ENCODE peak calls at places on chromosomes 12 and 14, in five cellular contexts. C is foreskin fibroblast, I is substantia nigra, O is OCI-LY7, U is brain microvascular endothelial cell. Y is an unnamed sample.

GRCh38 chr14:73759183-73759713 is 45.1 kb upstream of the PNMA1 start:
- DNase-seq in U (no peak), C (peak), I (no peak), O (peak), Y (peak)

GRCh38 chr12:50914872-50915484 is 37.4 kb upstream of the HIGD1C start:
- DNase-seq in C (no peak), I (no peak), O (no peak), U (no peak), Y (no peak)

GRCh38 chr14:41167040-41167439 is 439.6 kb upstream of the LRFN5 start:
- DNase-seq in U (no peak), I (no peak), C (no peak), O (no peak), Y (no peak)

GRCh38 chr14:55332654-55333570 is 61.7 kb downstream of the FBXO34 start:
- DNase-seq in C (no peak), O (no peak), U (no peak), I (no peak), Y (no peak)

GRCh38 chr14:81172881-81173280 is 47.9 kb downstream of the GTF2A1 start:
- DNase-seq in O (peak), I (no peak), U (no peak), C (peak), Y (no peak)

GRCh38 chr12:49288412-49288853 is 6.5 kb upstream of the PRPH start:
- DNase-seq in I (no peak), C (peak), U (peak), O (peak), Y (peak)

GRCh38 chr12:111056618-111057521 is 136.5 kb upstream of the MYL2 start:
- DNase-seq in U (no peak), O (peak), C (no peak), I (no peak), Y (no peak)

GRCh38 chr14:85558505-85558904 is 28.6 kb downstream of the FLRT2 start:
- DNase-seq in U (no peak), I (no peak), C (no peak), O (no peak), Y (no peak)

GRCh38 chr12:4809449-4810218 is 89.4 kb downstream of the GALNT8 start:
- DNase-seq in I (no peak), C (no peak), O (no peak), U (no peak), Y (no peak)